ENCODE peak calls at places on chromosomes 4 and X, in four cellular contexts. One of them, this sample, is unnamed.
A peak's percentile ranks its signal among the peaks of the same experiment; 100 is the strongest.

GRCh38 chr4:4888695-4889094 is 29.2 kb downstream of the MSX1 start:
- DNase-seq in HepG2: no peak
- DNase-seq in GM12878: no peak
- DNase-seq in K562: no peak
- DNase-seq in this sample: peak; percentile 34

GRCh38 chrX:47243351-47243750 is 10.5 kb downstream of the USP11 start:
- DNase-seq in HepG2: no peak
- DNase-seq in GM12878: no peak
- DNase-seq in K562: no peak
- DNase-seq in this sample: no peak

GRCh38 chr4:52780206-52780605 is 29.0 kb upstream of the ERVMER34-1 start:
- DNase-seq in HepG2: no peak
- DNase-seq in GM12878: no peak
- DNase-seq in K562: no peak
- DNase-seq in this sample: no peak

GRCh38 chr4:82901129-82901718 is 689 bp downstream of the THAP9 start:
- DNase-seq in HepG2: no peak
- DNase-seq in GM12878: no peak
- DNase-seq in K562: peak; percentile 17
- DNase-seq in this sample: no peak

GRCh38 chr4:70984587-70984986 is 8.9 kb upstream of the DCK start:
- DNase-seq in HepG2: no peak
- DNase-seq in GM12878: no peak
- DNase-seq in K562: no peak
- DNase-seq in this sample: no peak

GRCh38 chrX:47448165-47448806 is 34.7 kb downstream of the ZNF41 start:
- DNase-seq in HepG2: no peak
- DNase-seq in GM12878: no peak
- DNase-seq in K562: no peak
- DNase-seq in this sample: no peak

GRCh38 chrX:103538728-103539127 is 19.4 kb upstream of the RAB40A start:
- DNase-seq in HepG2: no peak
- DNase-seq in GM12878: no peak
- DNase-seq in K562: no peak
- DNase-seq in this sample: no peak

GRCh38 chr4:151176711-151177110 is 77.3 kb downstream of the RPS3A start:
- DNase-seq in HepG2: no peak
- DNase-seq in GM12878: no peak
- DNase-seq in K562: no peak
- DNase-seq in this sample: no peak

GRCh38 chrX:147550217-147550616 is 361.5 kb upstream of the FMR1 start:
- DNase-seq in HepG2: peak; percentile 1
- DNase-seq in GM12878: no peak
- DNase-seq in K562: no peak
- DNase-seq in this sample: peak; percentile 61

GRCh38 chr4:113579360-113579759 is 182.2 kb downstream of the CAMK2D start:
- DNase-seq in HepG2: no peak
- DNase-seq in GM12878: no peak
- DNase-seq in K562: no peak
- DNase-seq in this sample: no peak

GRCh38 chr4:106369456-106370060 is 980 bp upstream of the GIMD1 start:
- DNase-seq in HepG2: peak; percentile 42
- DNase-seq in GM12878: peak; percentile 20
- DNase-seq in K562: peak; percentile 45
- DNase-seq in this sample: peak; percentile 83

GRCh38 chr4:90328558-90328957 is 201.4 kb downstream of the CCSER1 start:
- DNase-seq in HepG2: no peak
- DNase-seq in GM12878: no peak
- DNase-seq in K562: no peak
- DNase-seq in this sample: peak; percentile 12

GRCh38 chrX:115892787-115893671 is 277.5 kb upstream of the AGTR2 start:
- DNase-seq in HepG2: peak; percentile 73
- DNase-seq in GM12878: peak; percentile 73
- DNase-seq in K562: peak; percentile 44
- DNase-seq in this sample: peak; percentile 38

GRCh38 chr4:41122775-41123174 is 91.6 kb downstream of the APBB2 start:
- DNase-seq in HepG2: no peak
- DNase-seq in GM12878: no peak
- DNase-seq in K562: no peak
- DNase-seq in this sample: peak; percentile 79

GRCh38 chr4:186146443-186146842 is 41.9 kb downstream of the FAM149A start:
- DNase-seq in HepG2: no peak
- DNase-seq in GM12878: no peak
- DNase-seq in K562: no peak
- DNase-seq in this sample: no peak

GRCh38 chrX:43644124-43644701 is 11.9 kb upstream of the MAOA start:
- DNase-seq in HepG2: no peak
- DNase-seq in GM12878: no peak
- DNase-seq in K562: no peak
- DNase-seq in this sample: no peak

GRCh38 chr4:31045724-31046318 is 325.7 kb downstream of the PCDH7 start:
- DNase-seq in HepG2: no peak
- DNase-seq in GM12878: no peak
- DNase-seq in K562: no peak
- DNase-seq in this sample: peak; percentile 65

GRCh38 chr4:134278675-134279074 is 77.1 kb upstream of the PABPC4L start:
- DNase-seq in HepG2: no peak
- DNase-seq in GM12878: no peak
- DNase-seq in K562: no peak
- DNase-seq in this sample: no peak

GRCh38 chrX:113644426-113644825 is 803.8 kb upstream of the AMOT start:
- DNase-seq in HepG2: no peak
- DNase-seq in GM12878: no peak
- DNase-seq in K562: no peak
- DNase-seq in this sample: no peak

GRCh38 chrX:103831803-103832544 is at the start of gene RAB9B:
- DNase-seq in HepG2: no peak
- DNase-seq in GM12878: no peak
- DNase-seq in K562: peak; percentile 15
- DNase-seq in this sample: peak; percentile 36

GRCh38 chr4:36285784-36286480 is 4.5 kb downstream of the DTHD1 start:
- DNase-seq in HepG2: no peak
- DNase-seq in GM12878: peak; percentile 93
- DNase-seq in K562: no peak
- DNase-seq in this sample: no peak

GRCh38 chrX:107849747-107850478 is 24.2 kb downstream of the MID2 start:
- DNase-seq in HepG2: no peak
- DNase-seq in GM12878: no peak
- DNase-seq in K562: no peak
- DNase-seq in this sample: peak; percentile 41

GRCh38 chr4:128570380-128570779 is 239.1 kb upstream of the JADE1 start:
- DNase-seq in HepG2: no peak
- DNase-seq in GM12878: no peak
- DNase-seq in K562: no peak
- DNase-seq in this sample: no peak

GRCh38 chr4:184477201-184477999 is 3.0 kb upstream of the IRF2 start:
- DNase-seq in HepG2: peak; percentile 34
- DNase-seq in GM12878: no peak
- DNase-seq in K562: no peak
- DNase-seq in this sample: no peak

GRCh38 chr4:43275779-43276178 is 383.3 kb downstream of the GRXCR1 start:
- DNase-seq in HepG2: no peak
- DNase-seq in GM12878: no peak
- DNase-seq in K562: no peak
- DNase-seq in this sample: no peak

GRCh38 chr4:26916195-26916594 is 55.6 kb downstream of the STIM2 start:
- DNase-seq in HepG2: no peak
- DNase-seq in GM12878: no peak
- DNase-seq in K562: no peak
- DNase-seq in this sample: no peak

GRCh38 chr4:162952232-162952631 is 214.5 kb downstream of the NAF1 start:
- DNase-seq in HepG2: no peak
- DNase-seq in GM12878: no peak
- DNase-seq in K562: no peak
- DNase-seq in this sample: no peak

GRCh38 chrX:12360389-12360788 is 222.1 kb downstream of the FRMPD4 start:
- DNase-seq in HepG2: no peak
- DNase-seq in GM12878: no peak
- DNase-seq in K562: no peak
- DNase-seq in this sample: no peak

GRCh38 chr4:38060829-38061431 is 100.7 kb downstream of the PTTG2 start:
- DNase-seq in HepG2: no peak
- DNase-seq in GM12878: no peak
- DNase-seq in K562: no peak
- DNase-seq in this sample: no peak

GRCh38 chrX:23052324-23052723 is 52.6 kb downstream of the DDX53 start:
- DNase-seq in HepG2: no peak
- DNase-seq in GM12878: no peak
- DNase-seq in K562: no peak
- DNase-seq in this sample: peak; percentile 15

DNA sequence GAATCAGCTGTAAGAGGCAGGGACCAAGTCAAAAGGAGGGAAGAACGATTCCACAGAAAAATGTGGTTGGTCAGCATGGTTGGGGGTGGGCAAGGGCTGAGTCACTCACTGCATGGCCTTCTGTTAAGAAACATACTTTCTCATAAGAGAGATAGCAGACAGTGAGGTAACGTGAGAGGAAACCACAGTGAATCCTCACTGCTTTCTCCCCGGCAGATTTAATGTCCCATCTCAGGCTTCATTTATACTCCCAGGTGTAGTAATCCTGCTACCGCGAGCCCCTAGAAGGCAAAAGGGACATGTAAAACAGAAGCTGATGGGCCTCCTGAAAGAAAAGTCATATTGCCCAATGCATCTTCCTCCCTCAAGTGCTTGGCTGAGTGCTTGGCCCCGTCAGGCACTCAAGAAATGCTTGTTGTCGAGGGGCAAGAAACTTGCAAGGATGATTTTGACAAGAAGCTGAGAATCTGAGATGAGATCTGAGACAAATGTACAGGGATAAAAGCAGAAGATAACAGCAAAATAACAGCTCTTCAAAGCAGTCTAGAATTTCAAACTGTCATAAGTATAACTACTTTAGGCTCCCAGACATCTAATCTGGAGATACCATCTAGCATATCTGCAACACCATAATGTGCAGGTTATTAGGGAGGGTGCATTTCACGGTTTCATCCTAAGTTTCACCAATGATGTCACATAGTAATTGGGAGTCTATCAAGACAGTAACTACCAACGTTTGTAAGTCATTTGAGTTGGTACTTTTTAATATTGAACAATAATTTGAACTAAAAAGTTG is 40.2 kb downstream of the SH3KBP1 start:
- DNase-seq in HepG2: no peak
- DNase-seq in GM12878: no peak
- DNase-seq in K562: peak; percentile 16
- DNase-seq in this sample: peak; percentile 30
- H2AFZ ChIP-seq in HepG2: no peak overlapping the region
- H2AFZ ChIP-seq in GM12878: no peak overlapping the region
- H2AFZ ChIP-seq in K562: no peak overlapping the region
- H2AFZ ChIP-seq in this sample: no peak overlapping the region

GRCh38 chrX:50903387-50904027 is 7.0 kb upstream of the BMP15 start:
- DNase-seq in HepG2: peak; percentile 10
- DNase-seq in GM12878: no peak
- DNase-seq in K562: peak; percentile 32
- DNase-seq in this sample: peak; percentile 72
- H3K4me3 ChIP-seq in HepG2: no peak overlapping the region
- H3K4me3 ChIP-seq in GM12878: no peak overlapping the region
- H3K4me3 ChIP-seq in K562: no peak overlapping the region
- H3K4me3 ChIP-seq in this sample: no peak overlapping the region

GRCh38 chr4:604131-604530 is 21.2 kb upstream of the PDE6B start:
- DNase-seq in HepG2: no peak
- DNase-seq in GM12878: no peak
- DNase-seq in K562: no peak
- DNase-seq in this sample: no peak

GRCh38 chr4:600166-600565 is 24.1 kb upstream of the TMEM271 start:
- DNase-seq in HepG2: no peak
- DNase-seq in GM12878: no peak
- DNase-seq in K562: no peak
- DNase-seq in this sample: no peak

GRCh38 chr4:601612-602558 is 23.5 kb upstream of the PDE6B start:
- DNase-seq in HepG2: no peak
- DNase-seq in GM12878: no peak
- DNase-seq in K562: no peak
- DNase-seq in this sample: no peak

GRCh38 chr4:600850-601515 is 24.4 kb upstream of the PDE6B start:
- DNase-seq in HepG2: no peak
- DNase-seq in GM12878: no peak
- DNase-seq in K562: peak; percentile 28
- DNase-seq in this sample: no peak

GRCh38 chr4:602559-602942 is 22.8 kb upstream of the PDE6B start:
- DNase-seq in HepG2: peak; percentile 60
- DNase-seq in GM12878: no peak
- DNase-seq in K562: peak; percentile 61
- DNase-seq in this sample: peak; percentile 96
- TF ChIP-seq JUNB in HepG2: no peak
- TF ChIP-seq JUNB in GM12878: no peak
- TF ChIP-seq JUNB in K562: no peak
- TF ChIP-seq JUNB in this sample: no peak

GRCh38 chr4:100811046-100811445 is 293.2 kb upstream of the EMCN start:
- DNase-seq in HepG2: no peak
- DNase-seq in GM12878: no peak
- DNase-seq in K562: no peak
- DNase-seq in this sample: peak; percentile 36
- H2AFZ ChIP-seq in HepG2: no peak overlapping the region
- H2AFZ ChIP-seq in GM12878: no peak overlapping the region
- H2AFZ ChIP-seq in K562: no peak overlapping the region
- H2AFZ ChIP-seq in this sample: no peak overlapping the region